ENCODE peak calls at places on chromosomes 3 and 15, in four cellular contexts. A, U, J and X are unnamed samples.

GRCh38 chr3:85709483-85709882 is 750.7 kb downstream of the CADM2 start:
- DNase-seq in A (no peak), U (no peak), J (no peak), X (no peak)

GRCh38 chr15:87129916-87130315 is 1050.2 kb downstream of the AGBL1 start:
- DNase-seq in A (no peak), U (no peak), J (no peak), X (no peak)

GRCh38 chr15:67042490-67043181 is 22.8 kb upstream of the SMAD3 start:
- DNase-seq in A (no peak), U (no peak), J (no peak), X (no peak)

GRCh38 chr3:129491794-129492193 is 36.6 kb upstream of the RHO start:
- DNase-seq in A (no peak), U (no peak), J (no peak), X (no peak)

GRCh38 chr3:147773236-147773635 is 364.1 kb downstream of the ZIC1 start:
- DNase-seq in A (no peak), U (no peak), J (no peak), X (no peak)

GRCh38 chr3:71018794-71019193 is 564.7 kb downstream of the FOXP1 start:
- DNase-seq in A (no peak), U (no peak), J (no peak), X (no peak)

GRCh38 chr3:190038050-190038631 is 82.6 kb downstream of the P3H2 start:
- DNase-seq in A (no peak), U (peak), J (no peak), X (no peak)

GRCh38 chr3:145286937-145287336 is 874.0 kb downstream of the PLOD2 start:
- DNase-seq in A (no peak), U (no peak), J (no peak), X (no peak)

GRCh38 chr15:51075364-51075763 is 19.3 kb downstream of the TNFAIP8L3 start:
- DNase-seq in A (no peak), U (no peak), J (no peak), X (no peak)

GRCh38 chr15:82966671-82967071 is 14.2 kb upstream of the HOMER2 start:
- DNase-seq in A (no peak), U (no peak), J (no peak), X (no peak)

GRCh38 chr15:51844747-51845426 is 15.4 kb downstream of the TMOD3 start:
- DNase-seq in A (no peak), U (no peak), J (no peak), X (no peak)

GRCh38 chr3:39050020-39050419 is 1.7 kb downstream of the SCN11A start:
- DNase-seq in A (no peak), U (no peak), J (no peak), X (no peak)

GRCh38 chr15:43270113-43270665 is 3.5 kb upstream of the TGM5 start:
- DNase-seq in A (no peak), U (no peak), J (no peak), X (no peak)

GRCh38 chr3:13482106-13482690 is 2.1 kb downstream of the HDAC11 start:
- DNase-seq in A (no peak), U (no peak), J (no peak), X (no peak)

GRCh38 chr3:9362731-9363530 is at the start of gene THUMPD3:
- DNase-seq in A (peak), U (peak), J (peak), X (peak)

GRCh38 chr3:129699635-129700034 is 93.2 kb upstream of the PLXND1 start:
- DNase-seq in A (no peak), U (no peak), J (no peak), X (no peak)

GRCh38 chr3:102553876-102554275 is 119.1 kb downstream of the ZPLD1 start:
- DNase-seq in A (no peak), U (no peak), J (no peak), X (no peak)

GRCh38 chr15:99453646-99454045 is 112.1 kb upstream of the MEF2A start:
- DNase-seq in A (no peak), U (no peak), J (no peak), X (no peak)

GRCh38 chr15:28075482-28076029 is 23.6 kb downstream of the OCA2 start:
- DNase-seq in A (no peak), U (no peak), J (no peak), X (no peak)

GRCh38 chr3:156674911-156675743 is 737 bp downstream of the TIPARP start:
- DNase-seq in A (peak), U (peak), J (no peak), X (peak)

GRCh38 chr15:30985081-30985531 is 6.3 kb downstream of the MTMR10 start:
- DNase-seq in A (no peak), U (no peak), J (no peak), X (peak)

GRCh38 chr3:178353292-178353814 is 182.9 kb upstream of the KCNMB2 start:
- DNase-seq in A (no peak), U (no peak), J (no peak), X (no peak)

GRCh38 chr15:65326109-65326508 is 21.6 kb downstream of the RNU5B-1 start:
- DNase-seq in A (no peak), U (peak), J (no peak), X (peak)

GRCh38 chr3:37559461-37559860 is 302.2 kb upstream of the CTDSPL start:
- DNase-seq in A (no peak), U (peak), J (no peak), X (no peak)

DNA sequence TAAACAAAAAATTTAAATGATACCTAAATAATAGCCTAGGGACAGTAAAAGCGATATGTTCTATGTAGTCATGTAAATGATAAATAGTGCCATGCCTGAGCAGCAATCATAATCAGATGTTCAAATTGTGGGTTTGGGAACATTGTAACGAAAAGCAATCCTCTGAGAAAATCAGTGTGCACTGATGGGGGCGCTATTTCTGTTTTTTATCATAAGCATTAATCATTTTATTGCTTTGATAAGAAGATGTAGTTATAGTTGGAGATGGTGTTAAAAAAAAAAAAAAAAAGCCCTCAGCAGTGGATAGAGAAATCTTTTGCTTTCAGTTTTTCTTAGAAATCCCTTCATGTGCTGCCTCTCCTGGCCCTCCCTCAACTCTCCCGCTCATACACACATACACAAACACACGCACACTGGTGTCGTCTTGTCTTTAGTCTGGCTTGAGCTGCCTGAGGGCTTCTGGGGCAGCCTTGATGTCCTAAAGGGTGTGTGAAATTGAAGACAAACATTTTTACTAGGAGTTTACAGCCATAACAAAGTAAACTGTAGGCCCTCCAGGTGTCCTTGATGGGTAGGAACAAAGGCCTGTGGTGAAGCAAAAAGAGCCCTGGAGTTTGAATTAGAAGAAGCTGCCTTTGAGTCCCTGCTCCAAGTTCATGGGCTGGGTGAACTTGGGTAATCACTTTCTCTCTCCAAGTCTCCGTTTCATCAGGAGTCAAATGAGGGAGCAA is 428.1 kb downstream of the SOX2 start:
- DNase-seq in A (no peak), U (no peak), J (no peak), X (no peak)
- TF ChIP-seq CTCF in A (peak), U (peak), J (peak), X (peak)

DNA sequence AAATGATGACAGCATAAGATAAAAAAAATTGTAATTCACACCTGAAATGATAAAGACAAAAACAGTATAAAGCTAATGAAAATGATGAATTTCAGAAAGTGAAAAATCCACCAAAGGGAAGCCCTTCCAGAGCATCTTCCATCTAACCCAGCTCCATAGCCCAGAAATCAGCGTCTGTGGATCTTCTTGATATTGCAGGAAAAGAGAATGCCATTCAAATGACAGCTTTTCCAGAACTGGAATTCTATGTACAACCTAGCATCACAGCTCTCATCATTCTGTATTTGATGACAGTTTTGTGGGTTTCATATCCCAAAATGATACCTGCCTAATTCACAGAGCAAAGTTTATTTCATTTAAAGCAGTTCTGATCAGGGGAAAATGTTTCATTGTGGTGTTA is 267.3 kb downstream of the FHIT start:
- DNase-seq in A (no peak), U (no peak), J (no peak), X (no peak)
- TF ChIP-seq CTCF in A (no peak), U (no peak), J (no peak), X (no peak)

GRCh38 chr15:45354711-45355110 is 23.6 kb downstream of the GATM start:
- DNase-seq in A (no peak), U (no peak), J (no peak), X (no peak)
- TF ChIP-seq CTCF in A (no peak), U (no peak), J (no peak), X (no peak)

GRCh38 chr3:152971880-152972279 is 136.9 kb downstream of the P2RY1 start:
- DNase-seq in A (no peak), U (no peak), J (no peak), X (no peak)

GRCh38 chr3:152970851-152971250 is 135.9 kb downstream of the P2RY1 start:
- DNase-seq in A (no peak), U (no peak), J (no peak), X (no peak)

GRCh38 chr3:152976232-152976631 is 141.3 kb downstream of the P2RY1 start:
- DNase-seq in A (no peak), U (no peak), J (no peak), X (no peak)

GRCh38 chr3:152977356-152977755 is 142.4 kb downstream of the P2RY1 start:
- DNase-seq in A (no peak), U (no peak), J (no peak), X (no peak)

GRCh38 chr3:152973575-152973974 is 138.6 kb downstream of the P2RY1 start:
- DNase-seq in A (no peak), U (no peak), J (no peak), X (no peak)
- TF ChIP-seq CTCF in A (no peak), U (no peak), J (no peak), X (no peak)